ENCODE peak calls at places on chromosomes 4 and X, in four cellular contexts. One of them, this sample, is unnamed.

GRCh38 chrX:68403060-68403459 is 30.2 kb downstream of the OPHN1 start:
- DNase-seq in astrocyte of the cerebellum: no peak
- DNase-seq in GM10248: no peak
- DNase-seq in Right ventricle myocardium superior: no peak
- DNase-seq in this sample: no peak

GRCh38 chr4:2281575-2282343 is 19.9 kb upstream of the MXD4 start:
- DNase-seq in astrocyte of the cerebellum: no peak
- DNase-seq in GM10248: no peak
- DNase-seq in Right ventricle myocardium superior: peak
- DNase-seq in this sample: no peak

GRCh38 chr4:121278811-121279368 is 101.9 kb downstream of the QRFPR start:
- DNase-seq in astrocyte of the cerebellum: peak
- DNase-seq in GM10248: peak
- DNase-seq in Right ventricle myocardium superior: no peak
- DNase-seq in this sample: no peak

GRCh38 chrX:142186103-142186502 is 19.0 kb downstream of the MAGEC2 start:
- DNase-seq in astrocyte of the cerebellum: no peak
- DNase-seq in GM10248: no peak
- DNase-seq in Right ventricle myocardium superior: no peak
- DNase-seq in this sample: no peak

GRCh38 chr4:6983500-6984142 is 59.6 kb upstream of the TADA2B start:
- DNase-seq in astrocyte of the cerebellum: no peak
- DNase-seq in GM10248: no peak
- DNase-seq in Right ventricle myocardium superior: no peak
- DNase-seq in this sample: no peak

GRCh38 chr4:68693325-68694075 is 23.0 kb upstream of the UGT2B15 start:
- DNase-seq in astrocyte of the cerebellum: no peak
- DNase-seq in GM10248: no peak
- DNase-seq in Right ventricle myocardium superior: no peak
- DNase-seq in this sample: no peak

GRCh38 chrX:153970398-153971123 is 1.1 kb downstream of the HCFC1 start:
- DNase-seq in astrocyte of the cerebellum: peak
- DNase-seq in GM10248: peak
- DNase-seq in Right ventricle myocardium superior: peak
- DNase-seq in this sample: no peak

GRCh38 chrX:124307253-124307907 is 25.1 kb upstream of the TEX13D start:
- DNase-seq in astrocyte of the cerebellum: no peak
- DNase-seq in GM10248: no peak
- DNase-seq in Right ventricle myocardium superior: no peak
- DNase-seq in this sample: no peak

GRCh38 chrX:69107747-69108410 is 57.4 kb downstream of the PJA1 start:
- DNase-seq in astrocyte of the cerebellum: no peak
- DNase-seq in GM10248: no peak
- DNase-seq in Right ventricle myocardium superior: no peak
- DNase-seq in this sample: no peak

GRCh38 chrX:45756562-45756961 is 555.9 kb upstream of the DIPK2B start:
- DNase-seq in astrocyte of the cerebellum: no peak
- DNase-seq in GM10248: no peak
- DNase-seq in Right ventricle myocardium superior: no peak
- DNase-seq in this sample: no peak

GRCh38 chr4:122747883-122748282 is 15.4 kb downstream of the BBS12 start:
- DNase-seq in astrocyte of the cerebellum: no peak
- DNase-seq in GM10248: no peak
- DNase-seq in Right ventricle myocardium superior: no peak
- DNase-seq in this sample: no peak

GRCh38 chr4:80631861-80632260 is 296.3 kb downstream of the CFAP299 start:
- DNase-seq in astrocyte of the cerebellum: no peak
- DNase-seq in GM10248: no peak
- DNase-seq in Right ventricle myocardium superior: no peak
- DNase-seq in this sample: no peak

GRCh38 chrX:14779589-14779988 is 93.3 kb downstream of the FANCB start:
- DNase-seq in astrocyte of the cerebellum: no peak
- DNase-seq in GM10248: no peak
- DNase-seq in Right ventricle myocardium superior: no peak
- DNase-seq in this sample: no peak

GRCh38 chr4:48748949-48749596 is 31.0 kb downstream of the FRYL start:
- DNase-seq in astrocyte of the cerebellum: no peak
- DNase-seq in GM10248: no peak
- DNase-seq in Right ventricle myocardium superior: no peak
- DNase-seq in this sample: no peak

GRCh38 chr4:3366893-3367775 is 74.3 kb downstream of the RGS12 start:
- DNase-seq in astrocyte of the cerebellum: no peak
- DNase-seq in GM10248: no peak
- DNase-seq in Right ventricle myocardium superior: no peak
- DNase-seq in this sample: no peak

GRCh38 chr4:74504212-74504611 is 59.3 kb downstream of the AREG start:
- DNase-seq in astrocyte of the cerebellum: peak
- DNase-seq in GM10248: no peak
- DNase-seq in Right ventricle myocardium superior: no peak
- DNase-seq in this sample: peak

GRCh38 chr4:19005211-19005610 is 983.7 kb upstream of the LCORL start:
- DNase-seq in astrocyte of the cerebellum: peak
- DNase-seq in GM10248: no peak
- DNase-seq in Right ventricle myocardium superior: no peak
- DNase-seq in this sample: no peak

GRCh38 chr4:1154126-1154522 is 18.3 kb downstream of the SPON2 start:
- DNase-seq in astrocyte of the cerebellum: no peak
- DNase-seq in GM10248: peak
- DNase-seq in Right ventricle myocardium superior: no peak
- DNase-seq in this sample: no peak

GRCh38 chr4:122625156-122625555 is 4.3 kb upstream of the IL21 start:
- DNase-seq in astrocyte of the cerebellum: no peak
- DNase-seq in GM10248: no peak
- DNase-seq in Right ventricle myocardium superior: no peak
- DNase-seq in this sample: no peak

This sample was measured in smooth muscle cell of the brain vasculature.